ENCODE peak calls at places on chromosomes 7 and 10, in nine cellular contexts. One of them, this sample, is unnamed.

GRCh38 chr7:1763033-1763432 is 93.0 kb downstream of the ELFN1 start:
- DNase-seq in Right ventricle myocardium superior: no peak
- DNase-seq in KG1: no peak
- DNase-seq in SK-MEL-5: no peak
- DNase-seq in lung: no peak
- DNase-seq in GM06990: no peak
- DNase-seq in HCT116: no peak
- DNase-seq in stimulated activated CD4-positive, alpha-beta T cell treated with anti-CD3 and anti-CD28 coated beads, TNF-alpha, amount 100 ng/mL, for 4 hours: no peak
- DNase-seq in stimulated activated naive CD4-positive, alpha-beta T cell: no peak
- DNase-seq in this sample: peak; percentile 33

GRCh38 chr7:132422502-132423101 is 153.7 kb downstream of the PLXNA4 start:
- DNase-seq in Right ventricle myocardium superior: peak; percentile 45
- DNase-seq in KG1: no peak
- DNase-seq in SK-MEL-5: no peak
- DNase-seq in lung: no peak
- DNase-seq in GM06990: no peak
- DNase-seq in HCT116: no peak
- DNase-seq in stimulated activated CD4-positive, alpha-beta T cell treated with anti-CD3 and anti-CD28 coated beads, TNF-alpha, amount 100 ng/mL, for 4 hours: no peak
- DNase-seq in stimulated activated naive CD4-positive, alpha-beta T cell: no peak
- DNase-seq in this sample: no peak

GRCh38 chr7:17774248-17774647 is 166.0 kb downstream of the SNX13 start:
- DNase-seq in Right ventricle myocardium superior: no peak
- DNase-seq in KG1: no peak
- DNase-seq in SK-MEL-5: no peak
- DNase-seq in lung: no peak
- DNase-seq in GM06990: no peak
- DNase-seq in HCT116: no peak
- DNase-seq in stimulated activated CD4-positive, alpha-beta T cell treated with anti-CD3 and anti-CD28 coated beads, TNF-alpha, amount 100 ng/mL, for 4 hours: no peak
- DNase-seq in stimulated activated naive CD4-positive, alpha-beta T cell: no peak
- DNase-seq in this sample: no peak

GRCh38 chr7:131110294-131111080 is 217.2 kb upstream of the MKLN1 start:
- DNase-seq in Right ventricle myocardium superior: no peak
- DNase-seq in KG1: no peak
- DNase-seq in SK-MEL-5: peak; percentile 43
- DNase-seq in lung: no peak
- DNase-seq in GM06990: no peak
- DNase-seq in HCT116: no peak
- DNase-seq in stimulated activated CD4-positive, alpha-beta T cell treated with anti-CD3 and anti-CD28 coated beads, TNF-alpha, amount 100 ng/mL, for 4 hours: no peak
- DNase-seq in stimulated activated naive CD4-positive, alpha-beta T cell: no peak
- DNase-seq in this sample: no peak

GRCh38 chr10:79025113-79025832 is 43.5 kb upstream of the ZMIZ1 start:
- DNase-seq in Right ventricle myocardium superior: no peak
- DNase-seq in KG1: no peak
- DNase-seq in SK-MEL-5: no peak
- DNase-seq in lung: no peak
- DNase-seq in GM06990: no peak
- DNase-seq in HCT116: no peak
- DNase-seq in stimulated activated CD4-positive, alpha-beta T cell treated with anti-CD3 and anti-CD28 coated beads, TNF-alpha, amount 100 ng/mL, for 4 hours: no peak
- DNase-seq in stimulated activated naive CD4-positive, alpha-beta T cell: peak; percentile 37
- DNase-seq in this sample: peak; percentile 51

GRCh38 chr7:148058092-148058491 is 532.5 kb upstream of the C7orf33 start:
- DNase-seq in Right ventricle myocardium superior: no peak
- DNase-seq in KG1: no peak
- DNase-seq in SK-MEL-5: no peak
- DNase-seq in lung: no peak
- DNase-seq in GM06990: no peak
- DNase-seq in HCT116: no peak
- DNase-seq in stimulated activated CD4-positive, alpha-beta T cell treated with anti-CD3 and anti-CD28 coated beads, TNF-alpha, amount 100 ng/mL, for 4 hours: no peak
- DNase-seq in stimulated activated naive CD4-positive, alpha-beta T cell: no peak
- DNase-seq in this sample: no peak

GRCh38 chr7:31137234-31137633 is 85.1 kb downstream of the ADCYAP1R1 start:
- DNase-seq in Right ventricle myocardium superior: no peak
- DNase-seq in KG1: no peak
- DNase-seq in SK-MEL-5: no peak
- DNase-seq in lung: no peak
- DNase-seq in GM06990: no peak
- DNase-seq in HCT116: no peak
- DNase-seq in stimulated activated CD4-positive, alpha-beta T cell treated with anti-CD3 and anti-CD28 coated beads, TNF-alpha, amount 100 ng/mL, for 4 hours: no peak
- DNase-seq in stimulated activated naive CD4-positive, alpha-beta T cell: no peak
- DNase-seq in this sample: no peak

GRCh38 chr10:3241128-3242057 is 68.8 kb upstream of the PITRM1 start:
- DNase-seq in Right ventricle myocardium superior: no peak
- DNase-seq in KG1: no peak
- DNase-seq in SK-MEL-5: no peak
- DNase-seq in lung: no peak
- DNase-seq in GM06990: no peak
- DNase-seq in HCT116: no peak
- DNase-seq in stimulated activated CD4-positive, alpha-beta T cell treated with anti-CD3 and anti-CD28 coated beads, TNF-alpha, amount 100 ng/mL, for 4 hours: no peak
- DNase-seq in stimulated activated naive CD4-positive, alpha-beta T cell: no peak
- DNase-seq in this sample: no peak

GRCh38 chr10:114541081-114541833 is 116.8 kb downstream of the ABLIM1 start:
- DNase-seq in Right ventricle myocardium superior: peak; percentile 71
- DNase-seq in KG1: no peak
- DNase-seq in SK-MEL-5: no peak
- DNase-seq in lung: peak; percentile 41
- DNase-seq in GM06990: no peak
- DNase-seq in HCT116: no peak
- DNase-seq in stimulated activated CD4-positive, alpha-beta T cell treated with anti-CD3 and anti-CD28 coated beads, TNF-alpha, amount 100 ng/mL, for 4 hours: peak; percentile 52
- DNase-seq in stimulated activated naive CD4-positive, alpha-beta T cell: peak; percentile 96
- DNase-seq in this sample: no peak

GRCh38 chr7:537911-538634 is 18.4 kb upstream of the PDGFA start:
- DNase-seq in Right ventricle myocardium superior: peak; percentile 63
- DNase-seq in KG1: no peak
- DNase-seq in SK-MEL-5: no peak
- DNase-seq in lung: peak; percentile 88
- DNase-seq in GM06990: no peak
- DNase-seq in HCT116: peak; percentile 83
- DNase-seq in stimulated activated CD4-positive, alpha-beta T cell treated with anti-CD3 and anti-CD28 coated beads, TNF-alpha, amount 100 ng/mL, for 4 hours: no peak
- DNase-seq in stimulated activated naive CD4-positive, alpha-beta T cell: no peak
- DNase-seq in this sample: peak; percentile 91

This sample was measured in kidney.